ENCODE peak calls at places on chromosomes 5 and 9, in seven cellular contexts. A, Y, R, V, Z, U and T are unnamed samples.

GRCh38 chr5:61303348-61303747 is 28.7 kb upstream of the ZSWIM6 start:
- DNase-seq in A (no peak), R (no peak), U (no peak), Y (no peak), V (no peak), Z (no peak), T (no peak)

GRCh38 chr5:135724475-135725065 is 109.9 kb upstream of the SLC25A48 start:
- DNase-seq in R (no peak), A (no peak), Z (no peak), Y (no peak), V (no peak), U (no peak), T (no peak)

GRCh38 chr5:132665681-132666080 is 7.7 kb downstream of the IL13 start:
- DNase-seq in Y (no peak), R (no peak), A (no peak), Z (no peak), U (no peak), V (no peak), T (no peak)

GRCh38 chr5:74042559-74043357 is 416.8 kb downstream of the ARHGEF28 start:
- DNase-seq in Z (no peak), U (no peak), V (no peak), R (no peak), Y (peak), A (peak), T (no peak)

GRCh38 chr5:122152266-122152900 is 23.0 kb downstream of the ZNF474 start:
- DNase-seq in U (no peak), A (no peak), R (no peak), Y (no peak), Z (no peak), V (no peak), T (no peak)

GRCh38 chr5:160649304-160649703 is 202.7 kb downstream of the ATP10B start:
- DNase-seq in Y (no peak), R (no peak), A (no peak), Z (no peak), U (no peak), V (no peak), T (no peak)

GRCh38 chr5:10590226-10591047 is 26.6 kb downstream of the ANKRD33B start:
- DNase-seq in U (no peak), V (no peak), Y (no peak), A (peak), R (no peak), Z (no peak), T (no peak)

GRCh38 chr5:169161022-169161680 is 139.8 kb downstream of the SLIT3 start:
- DNase-seq in Y (peak), V (no peak), A (peak), Z (no peak), R (no peak), U (no peak), T (no peak)

GRCh38 chr5:74028406-74028805 is 402.4 kb downstream of the ARHGEF28 start:
- DNase-seq in Z (no peak), U (no peak), R (no peak), Y (no peak), V (no peak), A (peak), T (no peak)

GRCh38 chr9:6413365-6414263 is 615 bp downstream of the UHRF2 start:
- DNase-seq in A (peak), R (peak), U (no peak), Y (no peak), Z (peak), V (no peak), T (peak)

GRCh38 chr9:98743818-98744611 is 35.3 kb upstream of the GABBR2 start:
- DNase-seq in R (no peak), V (no peak), A (no peak), Z (no peak), Y (no peak), U (no peak), T (no peak)

GRCh38 chr9:110252509-110253139 is 3.7 kb downstream of the TXN start:
- DNase-seq in U (no peak), R (no peak), V (no peak), Z (no peak), A (no peak), Y (no peak), T (no peak)

GRCh38 chr9:87606921-87607521 is 109.4 kb downstream of the DAPK1 start:
- DNase-seq in A (peak), R (no peak), U (no peak), Y (peak), V (no peak), Z (no peak), T (no peak)

GRCh38 chr5:71887680-71888079 is 168.6 kb downstream of the CARTPT start:
- DNase-seq in R (no peak), U (peak), A (peak), Y (peak), V (peak), Z (peak), T (no peak)